ENCODE peak calls at places on chromosomes 16 and 17, in four cellular contexts. A is heart right ventricle, M is NCI-H187, H is mesothelial cell of epicardium. O is an unnamed sample.
A peak's percentile ranks its signal among the peaks of the same experiment; 100 is the strongest.

GRCh38 chr17:3921853-3922319 is 5.6 kb upstream of the P2RX1 start:
- DNase-seq in H (no peak), A (no peak), M (no peak), O (no peak)

GRCh38 chr16:578870-579405 is 9.2 kb downstream of the PIGQ start:
- DNase-seq in M (peak; percentile 72), A (peak; percentile 57), H (no peak), O (no peak)

GRCh38 chr17:51322390-51323029 is 62.2 kb downstream of the UTP18 start:
- DNase-seq in M (no peak), A (no peak), H (no peak), O (no peak)

GRCh38 chr16:87043273-87044030 is 273.7 kb downstream of the C16orf95 start:
- DNase-seq in A (peak; percentile 33), M (no peak), H (no peak), O (no peak)

GRCh38 chr16:8109510-8110369 is 480.6 kb downstream of the TMEM114 start:
- DNase-seq in M (no peak), H (no peak), A (no peak), O (no peak)

GRCh38 chr16:30131869-30132475 is 9.0 kb upstream of the MAPK3 start:
- DNase-seq in A (no peak), M (peak; percentile 65), H (no peak), O (no peak)

GRCh38 chr16:48914070-48914469 is 304.1 kb upstream of the N4BP1 start:
- DNase-seq in M (no peak), A (no peak), H (no peak), O (no peak)

GRCh38 chr16:2817496-2818277 is 650 bp downstream of the PRSS21 start:
- DNase-seq in M (no peak), H (no peak), A (no peak), O (no peak)

GRCh38 chr16:49463529-49463928 is 89.9 kb downstream of the C16orf78 start:
- DNase-seq in M (no peak), A (no peak), H (peak; percentile 29), O (no peak)

GRCh38 chr17:46978489-46979022 is 497 bp downstream of the RPRML start:
- DNase-seq in M (no peak), A (no peak), H (no peak), O (no peak)

GRCh38 chr16:54097774-54098173 is 188.8 kb downstream of the IRX3 start:
- DNase-seq in M (no peak), A (no peak), H (no peak), O (no peak)

GRCh38 chr17:49742256-49742655 is 21.7 kb downstream of the FAM117A start:
- DNase-seq in H (no peak), M (no peak), A (no peak), O (no peak)

GRCh38 chr16:50093607-50094570 is 28.1 kb downstream of the HEATR3 start:
- DNase-seq in M (no peak), H (no peak), A (peak; percentile 81), O (no peak)

GRCh38 chr17:48444531-48445247 is 14.7 kb upstream of the SKAP1 start:
- DNase-seq in H (no peak), M (no peak), A (no peak), O (no peak)

GRCh38 chr16:12455287-12455798 is 348.3 kb downstream of the CPPED1 start:
- DNase-seq in M (no peak), H (peak; percentile 72), A (peak; percentile 40), O (peak; percentile 15)

O was measured in non-pigmented ciliary epithelial cell.